ENCODE peak calls at places on chromosomes 5 and 9, in eight cellular contexts. C is RPMI7951, I is epithelial cell of esophagus, S is cardiac septum, F is IMR-90, R is NCI-H226, N is dermis blood vessel endothelial cell, M is AG09319. V is an unnamed sample.

GRCh38 chr9:71760901-71761300 is 7.4 kb downstream of the CEMIP2 start:
- DNase-seq in C (no peak), R (no peak), M (no peak), I (no peak), S (no peak), N (peak), F (no peak), V (no peak)

GRCh38 chr5:39072915-39073758 is 1.1 kb downstream of the RICTOR start:
- DNase-seq in F (peak), I (peak), S (peak), N (peak), M (no peak), R (peak), C (peak), V (no peak)

GRCh38 chr9:118522093-118523028 is 818.2 kb downstream of the TLR4 start:
- DNase-seq in M (peak), S (no peak), F (no peak), C (peak), I (peak), R (peak), N (peak), V (no peak)

GRCh38 chr5:73482383-73483193 is 15.7 kb upstream of the BTF3 start:
- DNase-seq in M (no peak), S (no peak), R (peak), C (no peak), N (no peak), F (peak), I (no peak), V (no peak)

GRCh38 chr5:3277590-3278196 is 317.9 kb upstream of the IRX1 start:
- DNase-seq in S (no peak), C (no peak), R (no peak), M (no peak), I (no peak), F (no peak), N (no peak), V (no peak)

GRCh38 chr9:112074250-112075008 is 100.7 kb downstream of the SUSD1 start:
- DNase-seq in C (peak), M (peak), S (no peak), F (peak), N (peak), R (peak), I (peak), V (no peak)

GRCh38 chr5:3220638-3221288 is 374.9 kb upstream of the IRX1 start:
- DNase-seq in C (no peak), R (no peak), I (no peak), S (no peak), F (no peak), M (no peak), N (no peak), V (no peak)

GRCh38 chr5:2149196-2149541 is 266.4 kb upstream of the IRX4 start:
- DNase-seq in R (no peak), F (no peak), I (no peak), C (peak), S (no peak), N (peak), M (no peak), V (no peak)

GRCh38 chr9:110583237-110583636 is 3.7 kb upstream of the SVEP1 start:
- DNase-seq in N (no peak), M (no peak), R (peak), S (no peak), F (peak), I (peak), C (peak), V (no peak)

V was measured in epithelial cell of prostate.